ENCODE peak calls at places on chromosomes 3 and 15, in four cellular contexts. One of them, this sample, is unnamed.
A peak's percentile ranks its signal among the peaks of the same experiment; 100 is the strongest.

GRCh38 chr3:55969634-55970033 is 482.5 kb upstream of the WNT5A start:
- DNase-seq in IMR-90: no peak
- DNase-seq in heart left ventricle: no peak
- DNase-seq in AG09309: no peak
- DNase-seq in this sample: no peak

GRCh38 chr3:45224824-45225464 is 1.1 kb downstream of the TMEM158 start:
- DNase-seq in IMR-90: peak; percentile 78
- DNase-seq in AG09309: no peak
- DNase-seq in heart left ventricle: peak; percentile 87
- DNase-seq in this sample: peak; percentile 71

GRCh38 chr3:64291345-64291744 is 66.1 kb upstream of the PRICKLE2 start:
- DNase-seq in AG09309: peak; percentile 88
- DNase-seq in IMR-90: peak; percentile 93
- DNase-seq in heart left ventricle: no peak
- DNase-seq in this sample: peak; percentile 98

GRCh38 chr3:185406127-185406620 is 43.2 kb downstream of the MAP3K13 start:
- DNase-seq in heart left ventricle: no peak
- DNase-seq in AG09309: no peak
- DNase-seq in IMR-90: no peak
- DNase-seq in this sample: no peak

GRCh38 chr3:89000886-89001285 is 106.5 kb upstream of the EPHA3 start:
- DNase-seq in IMR-90: no peak
- DNase-seq in heart left ventricle: no peak
- DNase-seq in AG09309: no peak
- DNase-seq in this sample: no peak

GRCh38 chr15:62945063-62945462 is 97.5 kb upstream of the TPM1 start:
- DNase-seq in IMR-90: no peak
- DNase-seq in heart left ventricle: no peak
- DNase-seq in AG09309: no peak
- DNase-seq in this sample: no peak

GRCh38 chr3:94234177-94234788 is 171.4 kb downstream of the NSUN3 start:
- DNase-seq in heart left ventricle: no peak
- DNase-seq in IMR-90: peak; percentile 44
- DNase-seq in AG09309: no peak
- DNase-seq in this sample: peak; percentile 53

GRCh38 chr3:187286467-187287059 is 5.0 kb downstream of the MASP1 start:
- DNase-seq in heart left ventricle: no peak
- DNase-seq in IMR-90: peak; percentile 94
- DNase-seq in AG09309: peak; percentile 94
- DNase-seq in this sample: peak; percentile 98

GRCh38 chr15:37682304-37682703 is 252.1 kb upstream of the TMCO5A start:
- DNase-seq in heart left ventricle: no peak
- DNase-seq in IMR-90: peak; percentile 27
- DNase-seq in AG09309: no peak
- DNase-seq in this sample: peak; percentile 36
- TF ChIP-seq CTCF in heart left ventricle: no peak
- TF ChIP-seq CTCF in IMR-90: peak; percentile 36
- TF ChIP-seq CTCF in AG09309: peak; percentile 12
- TF ChIP-seq CTCF in this sample: peak; percentile 44

GRCh38 chr3:52534281-52535183 is 875 bp upstream of the NT5DC2 start:
- DNase-seq in IMR-90: peak; percentile 28
- DNase-seq in AG09309: no peak
- DNase-seq in heart left ventricle: peak; percentile 72
- DNase-seq in this sample: peak; percentile 58
- H3K4me3 ChIP-seq in IMR-90: peak overlapping the region; percentile 74
- H3K4me3 ChIP-seq in AG09309: peak overlapping the region; percentile 67
- H3K4me3 ChIP-seq in heart left ventricle: peak overlapping the region; percentile 59
- H3K4me3 ChIP-seq in this sample: peak overlapping the region; percentile 60

GRCh38 chr15:48965972-48966371 is 2.3 kb upstream of the SHC4 start:
- DNase-seq in heart left ventricle: no peak
- DNase-seq in AG09309: no peak
- DNase-seq in IMR-90: peak; percentile 78
- DNase-seq in this sample: peak; percentile 76

GRCh38 chr15:48964898-48965297 is 1.2 kb upstream of the SHC4 start:
- DNase-seq in IMR-90: no peak
- DNase-seq in AG09309: no peak
- DNase-seq in heart left ventricle: no peak
- DNase-seq in this sample: no peak

GRCh38 chr15:48962662-48963523 is 826 bp downstream of the SHC4 start:
- DNase-seq in heart left ventricle: peak; percentile 67
- DNase-seq in IMR-90: peak; percentile 61
- DNase-seq in AG09309: no peak
- DNase-seq in this sample: peak; percentile 48

GRCh38 chr15:48966595-48967301 is 3.0 kb upstream of the SHC4 start:
- DNase-seq in IMR-90: peak; percentile 93
- DNase-seq in AG09309: no peak
- DNase-seq in heart left ventricle: no peak
- DNase-seq in this sample: peak; percentile 76

GRCh38 chr15:48963524-48964113 is at the start of gene SHC4:
- DNase-seq in IMR-90: peak; percentile 86
- DNase-seq in AG09309: peak; percentile 51
- DNase-seq in heart left ventricle: peak; percentile 69
- DNase-seq in this sample: peak; percentile 86
- TF ChIP-seq CTCF in IMR-90: peak; percentile 39
- TF ChIP-seq CTCF in AG09309: peak; percentile 36
- TF ChIP-seq CTCF in heart left ventricle: peak; percentile 49
- TF ChIP-seq CTCF in this sample: peak; percentile 46

GRCh38 chr15:92733090-92733933 is 77.7 kb upstream of the FAM174B start:
- DNase-seq in heart left ventricle: no peak
- DNase-seq in AG09309: no peak
- DNase-seq in IMR-90: no peak
- DNase-seq in this sample: no peak
- H3K4me3 ChIP-seq in heart left ventricle: peak overlapping the region; percentile 44
- H3K4me3 ChIP-seq in AG09309: no peak overlapping the region
- H3K4me3 ChIP-seq in IMR-90: peak overlapping the region; percentile 45
- H3K4me3 ChIP-seq in this sample: peak overlapping the region; percentile 59